ENCODE peak calls at places on chromosomes 5 and 9, in five cellular contexts. V is CD8-positive, alpha-beta memory T cell; P is CD4-positive, alpha-beta T cell; L is skeletal muscle cell; U is stimulated activated naive CD8-positive, alpha-beta T cell treated with anti-CD3 and anti-CD28 coated beads, Interleukin-15, amount 100 ng/mL, for 72 hours. H is an unnamed sample.
A peak's percentile ranks its signal among the peaks of the same experiment; 100 is the strongest.

GRCh38 chr9:91741529-91741928 is 208.5 kb downstream of the ROR2 start:
- DNase-seq in V (no peak), P (no peak), L (peak; percentile 13), U (no peak), H (no peak)

GRCh38 chr5:56530031-56530430 is 285.3 kb upstream of the MAP3K1 start:
- DNase-seq in V (no peak), P (no peak), L (no peak), U (no peak), H (no peak)

GRCh38 chr9:79685576-79685975 is 113.8 kb downstream of the TLE4 start:
- DNase-seq in V (no peak), P (no peak), L (no peak), U (no peak), H (no peak)

GRCh38 chr5:29230526-29231050 is 1962.9 kb upstream of the CDH6 start:
- DNase-seq in V (no peak), P (no peak), L (no peak), U (no peak), H (no peak)

GRCh38 chr9:69599232-69599971 is 72.8 kb downstream of the APBA1 start:
- DNase-seq in V (no peak), P (no peak), L (peak; percentile 36), U (no peak), H (no peak)

GRCh38 chr5:30809907-30810306 is 383.6 kb upstream of the CDH6 start:
- DNase-seq in V (no peak), P (no peak), L (no peak), U (no peak), H (no peak)

GRCh38 chr9:126700903-126701819 is 87.4 kb downstream of the LMX1B start:
- DNase-seq in V (peak; percentile 9), P (no peak), L (no peak), U (no peak), H (no peak)

GRCh38 chr9:114153761-114154596 is 1.4 kb upstream of the COL27A1 start:
- DNase-seq in V (no peak), P (no peak), L (no peak), U (no peak), H (no peak)

GRCh38 chr9:17744786-17745185 is 165.9 kb downstream of the SH3GL2 start:
- DNase-seq in V (no peak), P (no peak), L (no peak), U (no peak), H (no peak)

GRCh38 chr5:34930527-34930844 is 1.1 kb downstream of the DNAJC21 start:
- DNase-seq in V (no peak), P (no peak), L (no peak), U (no peak), H (no peak)

GRCh38 chr5:1011226-1011631 is 2.6 kb downstream of the NKD2 start:
- DNase-seq in V (peak; percentile 49), P (peak; percentile 45), L (no peak), U (peak; percentile 70), H (peak; percentile 49)

GRCh38 chr9:21056931-21057330 is 20.8 kb downstream of the IFNB1 start:
- DNase-seq in V (no peak), P (no peak), L (no peak), U (no peak), H (no peak)